ENCODE peak calls at places on chromosomes 11 and 22, in six cellular contexts. Y is spleen, N is GM12878, R is adipocyte, J is breast epithelium, M is ovary. S is an unnamed sample.

GRCh38 chr11:68889948-68890446 is 13.6 kb downstream of the MRPL21 start:
- DNase-seq in M (peak), Y (peak), N (no peak), J (no peak), R (peak), S (peak)

GRCh38 chr11:133710241-133710640 is 135.1 kb downstream of the SPATA19 start:
- DNase-seq in R (no peak), Y (no peak), J (no peak), M (no peak), N (no peak), S (no peak)

GRCh38 chr11:86743223-86744118 is 56.9 kb upstream of the PRSS23 start:
- DNase-seq in R (peak), M (no peak), Y (no peak), N (no peak), J (peak), S (no peak)

GRCh38 chr11:116774661-116775060 is 1.9 kb upstream of the BUD13 start:
- DNase-seq in J (no peak), M (no peak), R (no peak), Y (no peak), N (no peak), S (no peak)

GRCh38 chr11:12629601-12630313 is 44.5 kb upstream of the TEAD1 start:
- DNase-seq in N (no peak), M (no peak), R (peak), Y (no peak), J (no peak), S (no peak)

GRCh38 chr11:86947541-86947940 is 7.7 kb downstream of the FZD4 start:
- DNase-seq in N (no peak), M (no peak), Y (no peak), J (no peak), R (no peak), S (no peak)

GRCh38 chr22:50012201-50013181 is at the start of gene IL17REL:
- DNase-seq in J (no peak), R (peak), M (peak), N (no peak), Y (no peak), S (peak)

GRCh38 chr22:43921361-43921760 is 2.2 kb upstream of the PNPLA3 start:
- DNase-seq in Y (no peak), R (peak), J (peak), N (no peak), M (no peak), S (no peak)

GRCh38 chr11:126408496-126408895 is 53.0 kb downstream of the ST3GAL4 start:
- DNase-seq in J (no peak), Y (peak), N (no peak), R (no peak), M (no peak), S (no peak)

GRCh38 chr11:47378011-47378835 is at the start of gene SPI1:
- DNase-seq in Y (peak), R (no peak), N (peak), J (peak), M (no peak), S (peak)

GRCh38 chr11:132220464-132220863 is 850.0 kb downstream of the NTM start:
- DNase-seq in R (peak), Y (no peak), J (no peak), M (no peak), N (no peak), S (no peak)

GRCh38 chr11:9219572-9219971 is 45.6 kb downstream of the DENND5A start:
- DNase-seq in M (no peak), J (no peak), Y (no peak), R (peak), N (no peak), S (no peak)

GRCh38 chr11:44605068-44605708 is 39.7 kb downstream of the CD82 start:
- DNase-seq in Y (no peak), N (no peak), M (no peak), R (no peak), J (no peak), S (no peak)

GRCh38 chr11:113828186-113828585 is 47.2 kb downstream of the USP28 start:
- DNase-seq in Y (no peak), M (no peak), N (no peak), J (no peak), R (no peak), S (no peak)

GRCh38 chr11:69520186-69520585 is 38.7 kb downstream of the LINC01488 start:
- DNase-seq in N (no peak), Y (no peak), R (no peak), M (no peak), J (no peak), S (no peak)

GRCh38 chr11:19723572-19724342 is 11.1 kb downstream of the NAV2 start:
- DNase-seq in Y (no peak), R (peak), N (no peak), M (no peak), J (peak), S (no peak)

GRCh38 chr22:27895600-27895999 is 23.5 kb downstream of the PITPNB start:
- DNase-seq in Y (no peak), J (no peak), M (no peak), N (peak), R (no peak), S (no peak)

GRCh38 chr22:41405588-41405987 is 23.8 kb downstream of the TEF start:
- DNase-seq in M (no peak), J (no peak), R (no peak), Y (peak), N (no peak), S (no peak)

GRCh38 chr22:21038405-21038804 is 6.0 kb upstream of the SLC7A4 start:
- DNase-seq in N (no peak), Y (peak), J (no peak), M (no peak), R (peak), S (no peak)

GRCh38 chr22:20503816-20504215 is 3.6 kb upstream of the MED15 start:
- DNase-seq in R (no peak), Y (no peak), N (no peak), J (no peak), M (no peak), S (no peak)

GRCh38 chr11:2302280-2302843 is 549 bp downstream of the TSPAN32 start:
- DNase-seq in R (no peak), Y (peak), N (no peak), M (no peak), J (peak), S (no peak)

GRCh38 chr22:49206281-49206680 is 621.4 kb downstream of the BRD1 start:
- DNase-seq in J (no peak), N (no peak), M (no peak), R (no peak), Y (peak), S (peak)

GRCh38 chr22:19080853-19081252 is 41.4 kb downstream of the DGCR2 start:
- DNase-seq in R (no peak), M (no peak), N (no peak), J (no peak), Y (peak), S (no peak)

GRCh38 chr11:114296190-114296978 is at the start of gene NNMT:
- DNase-seq in M (peak), J (peak), R (peak), N (no peak), Y (no peak), S (no peak)

GRCh38 chr11:10692716-10693115 is 839 bp downstream of the IRAG1 start:
- DNase-seq in M (peak), Y (no peak), N (no peak), J (no peak), R (no peak), S (no peak)

GRCh38 chr22:36641902-36642640 is 61.5 kb downstream of the CACNG2 start:
- DNase-seq in R (peak), N (no peak), Y (no peak), J (no peak), M (no peak), S (no peak)

GRCh38 chr22:46674367-46674781 is 54.2 kb downstream of the GRAMD4 start:
- DNase-seq in J (peak), Y (peak), N (no peak), R (no peak), M (no peak), S (peak)

GRCh38 chr11:43868852-43869567 is 11.6 kb upstream of the ALKBH3 start:
- DNase-seq in M (no peak), Y (no peak), J (no peak), R (peak), N (peak), S (no peak)

DNA sequence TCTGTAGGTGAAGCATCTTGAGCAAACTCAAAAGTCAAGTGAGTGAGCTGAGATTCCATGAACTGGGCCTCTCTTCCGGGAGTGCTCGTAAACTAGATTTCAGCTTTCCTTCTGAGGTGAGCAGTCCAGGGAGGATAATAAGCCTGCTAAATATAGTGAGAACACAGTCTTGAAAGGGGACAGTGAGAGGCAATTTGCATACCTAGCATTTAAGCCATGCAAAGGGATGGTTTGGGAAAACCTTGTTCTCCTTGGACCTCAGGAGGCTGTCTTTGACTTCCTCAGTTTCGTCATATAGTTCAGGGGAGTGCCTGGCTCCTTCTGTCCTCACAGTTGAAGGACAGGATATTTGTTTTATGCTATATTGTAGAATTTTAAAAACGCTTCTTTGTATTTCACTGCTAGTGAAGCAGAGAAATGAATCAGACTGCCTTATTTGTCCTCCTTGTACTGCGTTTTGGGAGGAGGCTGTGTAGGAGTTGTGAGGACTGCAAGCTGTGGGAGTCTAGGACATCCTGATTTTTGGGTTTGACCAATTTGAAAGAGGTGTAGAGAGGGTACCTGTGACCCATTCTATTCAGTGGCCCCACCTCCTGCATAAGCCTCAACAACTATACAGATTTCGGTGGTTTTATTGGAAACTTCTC is 11.0 kb upstream of the SORL1-AS1 start:
- DNase-seq in Y (no peak), N (no peak), M (no peak), J (no peak), R (no peak), S (no peak)
- H3K4me3 ChIP-seq in Y (peak), N (peak), M (no peak), J (no peak), R (no peak), S (no peak)

DNA sequence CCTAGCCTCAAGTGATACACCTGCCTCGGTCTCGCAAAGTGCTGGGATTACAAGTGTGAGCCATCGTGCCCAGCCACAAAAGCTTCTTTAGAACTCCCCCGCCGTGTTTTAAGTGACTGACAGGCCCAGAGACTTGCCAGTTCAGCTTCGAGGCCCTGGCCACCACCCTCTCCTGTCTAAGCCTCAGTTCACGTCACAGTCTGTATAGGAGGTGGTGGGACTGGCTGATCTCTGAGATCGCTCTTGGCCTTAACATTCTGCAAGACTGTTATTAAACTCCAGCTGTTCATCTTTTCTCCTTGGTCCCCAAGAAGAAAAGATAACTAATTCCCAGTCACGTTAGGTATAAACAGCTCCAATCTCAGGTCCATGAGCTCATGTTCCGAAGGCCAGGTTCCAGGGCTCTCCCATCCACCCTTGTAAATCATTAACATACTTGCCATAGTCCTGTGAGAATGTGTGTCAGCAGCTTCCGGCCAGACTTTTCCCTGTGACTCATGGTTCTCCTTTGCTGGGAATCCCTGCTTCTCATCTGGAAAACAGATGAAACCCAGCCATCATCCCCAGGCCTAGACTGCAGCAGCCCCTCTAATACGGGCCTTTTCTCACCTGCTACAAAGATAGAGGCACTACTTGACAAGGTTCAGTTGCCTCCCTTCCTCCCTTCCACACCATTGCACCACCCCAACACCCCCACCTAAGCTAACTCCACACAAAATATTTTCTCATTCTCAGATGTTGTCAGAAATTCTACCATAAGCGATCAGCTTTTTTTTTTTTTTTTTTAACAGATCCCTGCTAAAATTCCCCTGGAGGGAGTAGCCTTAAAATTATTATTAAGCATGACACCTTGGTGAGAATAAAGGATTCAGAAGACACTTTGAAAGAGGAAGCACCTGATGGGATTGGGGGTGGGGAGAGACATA is 5.6 kb upstream of the KIAA0930 start:
- DNase-seq in N (no peak), M (no peak), R (peak), J (no peak), Y (no peak), S (no peak)
- H3K4me3 ChIP-seq in N (no peak), M (no peak), R (no peak), J (no peak), Y (no peak), S (no peak)

GRCh38 chr11:118911113-118911879 is 14.4 kb downstream of the BCL9L start:
- DNase-seq in R (peak), N (no peak), Y (peak), J (no peak), M (peak), S (peak)

GRCh38 chr11:118910309-118911112 is 15.2 kb downstream of the BCL9L start:
- DNase-seq in Y (peak), M (peak), N (no peak), J (peak), R (peak), S (peak)

GRCh38 chr11:118908264-118908663 is 17.5 kb downstream of the BCL9L start:
- DNase-seq in N (no peak), R (no peak), Y (peak), M (peak), J (no peak), S (peak)

GRCh38 chr11:118908931-118909618 is 16.7 kb downstream of the BCL9L start:
- DNase-seq in R (peak), M (peak), N (no peak), J (peak), Y (peak), S (peak)

GRCh38 chr11:118909619-118910308 is 16.0 kb downstream of the BCL9L start:
- DNase-seq in N (no peak), J (no peak), Y (peak), R (no peak), M (peak), S (peak)
- H3K4me3 ChIP-seq in N (no peak), J (peak), Y (peak), R (peak), M (peak), S (peak)

GRCh38 chr11:123338266-123338800 is 91.7 kb upstream of the GRAMD1B start:
- DNase-seq in J (no peak), R (no peak), M (no peak), N (no peak), Y (no peak), S (no peak)

GRCh38 chr11:123330471-123330870 is 99.6 kb upstream of the GRAMD1B start:
- DNase-seq in N (no peak), M (no peak), Y (no peak), R (no peak), J (no peak), S (no peak)

GRCh38 chr11:123338997-123339752 is 90.9 kb upstream of the GRAMD1B start:
- DNase-seq in N (no peak), R (no peak), M (no peak), J (no peak), Y (no peak), S (no peak)

GRCh38 chr11:123330948-123331347 is 99.1 kb upstream of the GRAMD1B start:
- DNase-seq in M (no peak), N (no peak), J (no peak), R (no peak), Y (no peak), S (no peak)

DNA sequence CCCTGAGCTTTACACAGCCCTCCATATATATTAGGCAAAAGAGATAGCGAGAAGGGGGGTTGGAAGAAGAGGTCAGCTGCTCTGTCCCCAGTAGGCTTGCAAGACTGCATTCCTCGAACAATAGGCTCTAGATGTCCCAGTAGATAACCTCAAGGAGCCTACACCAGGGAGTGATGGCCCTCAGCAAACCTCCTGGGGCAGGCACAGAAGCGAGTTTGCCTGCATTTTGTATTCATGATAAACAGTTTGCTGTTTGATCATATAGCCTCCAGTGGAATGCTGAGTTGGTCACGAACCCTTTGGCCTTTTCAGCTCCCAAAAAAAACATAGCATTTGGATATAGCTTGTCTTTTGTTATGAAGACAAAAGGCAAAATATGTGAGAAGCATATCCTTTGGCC is 95.1 kb upstream of the GRAMD1B start:
- DNase-seq in Y (no peak), J (no peak), N (no peak), R (no peak), M (no peak), S (no peak)
- H3K4me3 ChIP-seq in Y (no peak), J (no peak), N (no peak), R (no peak), M (no peak), S (no peak)

DNA sequence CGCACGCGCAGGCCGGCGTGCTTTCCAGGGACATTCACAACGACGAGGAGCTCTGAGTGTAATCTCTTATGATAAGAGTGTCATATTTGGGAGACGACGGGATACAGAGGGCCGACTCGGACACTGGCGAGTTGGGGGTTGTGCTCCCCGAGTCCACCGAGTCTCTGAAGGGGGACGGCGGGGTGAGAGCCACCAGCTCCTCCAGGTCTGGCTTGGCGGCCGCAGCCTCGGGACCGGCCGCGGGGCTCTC is 170.9 kb upstream of the CTSC start:
- DNase-seq in J (no peak), R (no peak), M (no peak), N (no peak), Y (peak), S (peak)
- H3K4me3 ChIP-seq in J (peak), R (peak), M (no peak), N (peak), Y (peak), S (peak)

DNA sequence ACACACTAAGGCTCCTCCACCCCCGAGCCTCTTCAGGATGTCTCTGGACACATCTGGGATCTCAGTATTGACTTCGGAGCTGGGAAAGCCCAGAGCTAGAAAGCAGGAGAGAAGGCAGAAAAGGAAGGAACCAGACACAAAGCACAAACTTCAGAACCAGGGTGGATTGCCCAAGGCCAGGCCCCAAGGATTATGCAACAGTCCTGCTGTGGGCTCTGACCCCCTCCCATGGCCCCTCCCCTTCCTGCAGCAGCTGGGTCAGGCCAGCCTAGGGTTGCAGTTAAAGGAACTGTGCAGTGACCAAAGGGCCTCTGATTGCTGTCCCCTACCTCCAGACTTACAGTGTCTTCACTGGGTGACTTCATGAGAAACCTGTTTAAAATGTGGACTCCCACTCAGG is 5.3 kb downstream of the KCNE3 start:
- DNase-seq in N (no peak), J (peak), Y (peak), M (peak), R (peak), S (peak)
- H3K4me3 ChIP-seq in N (no peak), J (no peak), Y (peak), M (no peak), R (peak), S (peak)

DNA sequence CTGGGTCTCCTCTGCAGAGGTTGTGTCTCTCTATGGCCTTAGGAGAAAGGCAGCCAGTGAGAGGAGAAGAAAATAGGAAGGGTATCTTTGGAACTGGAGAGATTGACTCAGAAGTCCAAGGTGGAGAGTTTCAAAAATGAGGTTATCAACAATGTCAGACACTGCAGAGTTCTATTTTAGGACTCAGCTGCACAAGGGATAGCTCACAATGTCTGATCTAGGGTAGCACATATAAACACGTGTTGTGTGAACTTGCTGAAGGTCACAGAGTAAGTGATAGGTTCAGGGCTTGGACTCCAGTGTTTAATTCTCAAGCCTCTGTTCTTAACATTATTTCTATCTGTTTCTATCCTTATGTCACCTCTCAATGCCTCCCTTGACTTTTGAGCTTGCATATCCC is 305.0 kb upstream of the LARGE1 start:
- DNase-seq in Y (no peak), R (no peak), J (no peak), N (no peak), M (no peak), S (no peak)
- H3K4me3 ChIP-seq in Y (no peak), R (no peak), J (no peak), N (no peak), M (no peak), S (no peak)